ENCODE peak calls at places on chromosomes 2 and 18, in seven cellular contexts. B is heart right ventricle, T is fibroblast of lung, J is HCT116, C is neuronal stem cell, M is skeletal muscle cell, A is lower leg skin. P is an unnamed sample.

GRCh38 chr2:237743561-237744269 is 54.9 kb upstream of the RBM44 start:
- DNase-seq in B (no peak), T (no peak), J (no peak), C (no peak), M (no peak), A (no peak), P (no peak)

GRCh38 chr18:12765127-12765526 is 62.3 kb downstream of the PSMG2 start:
- DNase-seq in B (no peak), T (no peak), J (no peak), C (no peak), M (no peak), A (no peak), P (no peak)

GRCh38 chr18:46190667-46191066 is 86.5 kb downstream of the HAUS1 start:
- DNase-seq in B (no peak), T (no peak), J (no peak), C (no peak), M (no peak), A (no peak), P (no peak)

GRCh38 chr2:14647714-14648113 is 15.2 kb downstream of the LRATD1 start:
- DNase-seq in B (no peak), T (no peak), J (no peak), C (no peak), M (peak), A (no peak), P (no peak)

GRCh38 chr18:24860978-24861680 is 400.7 kb downstream of the HRH4 start:
- DNase-seq in B (no peak), T (no peak), J (no peak), C (no peak), M (no peak), A (no peak), P (no peak)

GRCh38 chr2:38549066-38549465 is 53.7 kb downstream of the HNRNPLL start:
- DNase-seq in B (no peak), T (no peak), J (no peak), C (no peak), M (no peak), A (no peak), P (no peak)

GRCh38 chr18:74683573-74683972 is 85.9 kb downstream of the ZNF407 start:
- DNase-seq in B (no peak), T (no peak), J (no peak), C (no peak), M (no peak), A (no peak), P (no peak)

GRCh38 chr2:167697194-167697593 is 550.2 kb downstream of the STK39 start:
- DNase-seq in B (no peak), T (no peak), J (no peak), C (no peak), M (no peak), A (no peak), P (no peak)

GRCh38 chr18:73079920-73080319 is 212.1 kb upstream of the NETO1 start:
- DNase-seq in B (no peak), T (no peak), J (no peak), C (no peak), M (no peak), A (no peak), P (no peak)

GRCh38 chr2:121360566-121361300 is 75.7 kb upstream of the TFCP2L1 start:
- DNase-seq in B (no peak), T (peak), J (no peak), C (no peak), M (peak), A (no peak), P (peak)

GRCh38 chr18:24972577-24972976 is 379.4 kb downstream of the ZNF521 start:
- DNase-seq in B (no peak), T (no peak), J (no peak), C (no peak), M (no peak), A (no peak), P (no peak)

GRCh38 chr2:141105763-141106162 is 1025.1 kb downstream of the LRP1B start:
- DNase-seq in B (no peak), T (no peak), J (no peak), C (no peak), M (no peak), A (no peak), P (no peak)

GRCh38 chr2:203551653-203552250 is 16.7 kb upstream of the RAPH1 start:
- DNase-seq in B (no peak), T (peak), J (no peak), C (no peak), M (peak), A (no peak), P (no peak)

GRCh38 chr2:69700381-69700780 is 41.6 kb upstream of the ANXA4 start:
- DNase-seq in B (no peak), T (no peak), J (no peak), C (no peak), M (no peak), A (no peak), P (no peak)

GRCh38 chr18:2908166-2908945 is 61.5 kb downstream of the EMILIN2 start:
- DNase-seq in B (no peak), T (no peak), J (no peak), C (no peak), M (no peak), A (peak), P (no peak)

GRCh38 chr18:58819051-58819450 is 45.6 kb upstream of the ZNF532 start:
- DNase-seq in B (no peak), T (no peak), J (no peak), C (no peak), M (no peak), A (no peak), P (no peak)

GRCh38 chr2:192585418-192585817 is 390.7 kb upstream of the TMEFF2 start:
- DNase-seq in B (no peak), T (no peak), J (no peak), C (no peak), M (no peak), A (no peak), P (no peak)

GRCh38 chr18:2880473-2880872 is 33.7 kb downstream of the EMILIN2 start:
- DNase-seq in B (no peak), T (no peak), J (no peak), C (no peak), M (no peak), A (peak), P (no peak)

GRCh38 chr18:48837676-48838075 is 113.1 kb downstream of the SMAD7 start:
- DNase-seq in B (no peak), T (no peak), J (no peak), C (no peak), M (no peak), A (no peak), P (no peak)

GRCh38 chr2:167331636-167332232 is 443.5 kb downstream of the XIRP2 start:
- DNase-seq in B (no peak), T (no peak), J (no peak), C (peak), M (no peak), A (no peak), P (no peak)

GRCh38 chr18:48412339-48412929 is 3.3 kb upstream of the ZBTB7C start:
- DNase-seq in B (no peak), T (peak), J (peak), C (no peak), M (no peak), A (no peak), P (no peak)

GRCh38 chr18:24567199-24567598 is 106.8 kb downstream of the HRH4 start:
- DNase-seq in B (no peak), T (no peak), J (no peak), C (no peak), M (no peak), A (no peak), P (peak)

GRCh38 chr2:172461591-172462392 is 34.4 kb downstream of the ITGA6 start:
- DNase-seq in B (peak), T (peak), J (no peak), C (peak), M (no peak), A (peak), P (no peak)

GRCh38 chr18:50009772-50010171 is 185.2 kb downstream of the MYO5B start:
- DNase-seq in B (peak), T (peak), J (peak), C (peak), M (no peak), A (no peak), P (no peak)

GRCh38 chr2:121187351-121187921 is 97.6 kb downstream of the TFCP2L1 start:
- DNase-seq in B (no peak), T (no peak), J (no peak), C (no peak), M (no peak), A (peak), P (no peak)

GRCh38 chr2:54906711-54907110 is 143.5 kb downstream of the RTN4 start:
- DNase-seq in B (no peak), T (no peak), J (no peak), C (no peak), M (no peak), A (no peak), P (no peak)

GRCh38 chr18:64416990-64417389 is 268.1 kb upstream of the LINC00305 start:
- DNase-seq in B (no peak), T (no peak), J (no peak), C (no peak), M (no peak), A (no peak), P (no peak)

GRCh38 chr18:36387296-36387695 is 89.8 kb downstream of the FHOD3 start:
- DNase-seq in B (no peak), T (no peak), J (no peak), C (no peak), M (no peak), A (no peak), P (no peak)

GRCh38 chr18:26317353-26317865 is 91.2 kb downstream of the TAF4B start:
- DNase-seq in B (no peak), T (peak), J (no peak), C (no peak), M (no peak), A (no peak), P (no peak)

GRCh38 chr2:233708942-233709341 is 3.8 kb upstream of the UGT1A5 start:
- DNase-seq in B (no peak), T (no peak), J (no peak), C (no peak), M (no peak), A (peak), P (no peak)

GRCh38 chr2:197498937-197499593 is 575 bp downstream of the HSPD1 start:
- DNase-seq in B (peak), T (peak), J (no peak), C (peak), M (no peak), A (peak), P (no peak)

GRCh38 chr18:58882039-58882438 is 17.4 kb downstream of the ZNF532 start:
- DNase-seq in B (no peak), T (peak), J (no peak), C (no peak), M (no peak), A (no peak), P (no peak)

GRCh38 chr2:225040862-225041209 is 1.4 kb downstream of the DOCK10 start:
- DNase-seq in B (no peak), T (peak), J (no peak), C (no peak), M (no peak), A (no peak), P (no peak)
- H3K4me3 ChIP-seq in B (peak), T (peak), J (no peak), C (no peak), M (peak), A (peak), P (peak)

DNA sequence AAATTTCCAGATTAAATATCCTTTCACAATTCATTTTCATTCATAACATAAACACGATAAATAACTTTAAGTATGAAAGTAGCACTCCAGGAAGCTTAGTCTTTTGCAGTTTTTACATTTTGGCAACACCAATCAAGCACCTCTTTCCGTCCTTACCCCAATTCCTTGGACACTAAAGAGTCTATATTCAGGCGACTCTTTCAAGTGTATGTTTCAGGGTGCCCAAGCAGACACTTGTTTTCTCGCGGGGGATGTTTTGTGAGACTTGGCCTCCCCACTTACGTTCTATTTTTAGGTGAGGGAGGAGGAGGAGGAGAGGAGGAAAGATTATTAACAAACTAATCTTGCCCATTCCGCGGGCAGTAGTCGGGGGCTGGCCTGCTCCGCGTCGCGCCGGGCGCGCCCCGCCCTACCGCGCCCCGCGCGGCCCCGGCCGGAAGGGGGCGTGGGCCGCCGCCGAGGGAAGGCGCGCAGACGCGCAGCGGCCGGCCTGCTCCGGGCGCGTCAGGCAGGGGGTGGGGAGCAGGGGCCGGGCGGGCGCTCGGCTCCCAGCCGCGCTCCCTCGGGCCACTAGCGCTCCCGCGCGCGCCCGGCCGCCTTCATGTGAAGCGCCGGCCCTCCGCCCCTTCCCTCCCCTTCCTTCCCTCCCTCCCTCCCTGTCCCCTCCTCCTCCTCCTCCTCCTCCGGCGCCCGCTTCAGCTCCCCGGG is at the start of gene ITPRID2:
- DNase-seq in B (peak), T (peak), J (peak), C (peak), M (peak), A (peak), P (peak)
- H3K4me3 ChIP-seq in B (peak), T (peak), J (peak), C (peak), M (peak), A (peak), P (peak)

GRCh38 chr2:68280316-68280715 is 28.0 kb upstream of the PPP3R1 start:
- DNase-seq in B (no peak), T (no peak), J (no peak), C (no peak), M (no peak), A (no peak), P (no peak)
- H3K4me3 ChIP-seq in B (no peak), T (no peak), J (no peak), C (no peak), M (no peak), A (no peak), P (no peak)

GRCh38 chr2:181447040-181447439 is 10.1 kb upstream of the ITGA4 start:
- DNase-seq in B (no peak), T (no peak), J (no peak), C (no peak), M (no peak), A (no peak), P (no peak)
- H3K4me3 ChIP-seq in B (no peak), T (no peak), J (no peak), C (no peak), M (no peak), A (no peak), P (no peak)

GRCh38 chr2:42492691-42493467 is 903 bp downstream of the KCNG3 start:
- DNase-seq in B (no peak), T (no peak), J (no peak), C (no peak), M (no peak), A (no peak), P (no peak)
- H3K4me3 ChIP-seq in B (peak), T (no peak), J (peak), C (peak), M (no peak), A (no peak), P (no peak)

GRCh38 chr2:133502678-133503077 is 65.6 kb downstream of the NCKAP5 start:
- DNase-seq in B (no peak), T (no peak), J (no peak), C (no peak), M (no peak), A (no peak), P (no peak)

GRCh38 chr2:133504566-133505505 is 63.4 kb downstream of the NCKAP5 start:
- DNase-seq in B (peak), T (peak), J (no peak), C (no peak), M (no peak), A (no peak), P (no peak)

GRCh38 chr2:133503927-133504326 is 64.3 kb downstream of the NCKAP5 start:
- DNase-seq in B (no peak), T (no peak), J (no peak), C (no peak), M (no peak), A (no peak), P (no peak)

GRCh38 chr2:133500967-133501366 is 67.3 kb downstream of the NCKAP5 start:
- DNase-seq in B (no peak), T (no peak), J (no peak), C (no peak), M (no peak), A (no peak), P (no peak)

GRCh38 chr2:133503323-133503722 is 64.9 kb downstream of the NCKAP5 start:
- DNase-seq in B (no peak), T (no peak), J (no peak), C (no peak), M (no peak), A (no peak), P (no peak)
- H3K4me3 ChIP-seq in B (no peak), T (no peak), J (no peak), C (no peak), M (no peak), A (no peak), P (no peak)

DNA sequence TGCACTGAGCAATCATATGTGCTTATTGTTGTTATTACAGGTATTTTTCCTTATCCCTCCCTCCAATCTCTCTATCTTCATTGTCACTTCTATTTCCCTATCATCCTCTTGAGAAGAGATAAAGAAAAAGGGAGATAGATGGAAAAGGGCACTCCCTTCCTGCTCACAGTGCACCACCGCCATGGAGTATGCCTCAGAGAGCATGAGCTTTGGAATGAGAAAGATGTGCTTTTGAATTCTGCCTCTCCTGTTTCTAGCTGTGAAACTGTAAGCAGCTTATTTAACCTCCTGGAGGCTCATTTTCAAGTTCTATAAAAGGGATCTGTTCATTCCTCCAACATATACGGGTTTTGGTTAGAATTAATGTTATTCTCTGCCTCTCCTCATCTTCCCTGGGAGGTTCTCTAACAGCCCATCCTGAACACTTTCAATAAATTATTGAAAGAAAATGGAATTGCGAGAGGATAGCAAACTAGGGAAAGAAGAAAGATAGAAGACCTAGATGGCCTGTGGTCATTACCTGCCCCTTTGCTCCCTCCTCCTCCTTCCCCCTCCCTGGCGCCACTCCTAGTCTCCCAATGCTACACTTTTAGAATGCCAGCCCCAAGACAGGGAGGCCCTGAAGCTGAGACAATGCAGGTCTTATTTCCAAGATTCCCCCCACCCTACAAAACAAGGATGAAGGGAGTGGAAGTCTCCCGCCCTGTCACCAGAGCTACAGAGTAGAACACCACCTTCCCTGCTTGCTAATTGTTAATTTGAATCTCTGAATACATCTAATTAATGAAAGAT is 37.8 kb downstream of the FIGN start:
- DNase-seq in B (no peak), T (no peak), J (no peak), C (no peak), M (no peak), A (no peak), P (no peak)
- H3K4me3 ChIP-seq in B (no peak), T (no peak), J (no peak), C (no peak), M (no peak), A (no peak), P (no peak)